ENCODE peak calls at places on chromosome 4, in four cellular contexts. One of them, this sample, is unnamed.

GRCh38 chr4:139732991-139733555 is 67.5 kb downstream of the MGST2 start:
- DNase-seq in K562: no peak
- DNase-seq in HepG2: no peak
- DNase-seq in HEK293T: no peak
- DNase-seq in this sample: no peak

GRCh38 chr4:25863347-25863784 is 578 bp upstream of the SEL1L3 start:
- DNase-seq in K562: no peak
- DNase-seq in HepG2: no peak
- DNase-seq in HEK293T: no peak
- DNase-seq in this sample: no peak

GRCh38 chr4:154781126-154781982 is at the start of gene RBM46:
- DNase-seq in K562: no peak
- DNase-seq in HepG2: no peak
- DNase-seq in HEK293T: no peak
- DNase-seq in this sample: no peak

GRCh38 chr4:95549246-95550138 is 719 bp upstream of the UNC5C start:
- DNase-seq in K562: no peak
- DNase-seq in HepG2: no peak
- DNase-seq in HEK293T: no peak
- DNase-seq in this sample: peak

GRCh38 chr4:13821522-13821921 is 194.0 kb upstream of the BOD1L1 start:
- DNase-seq in K562: no peak
- DNase-seq in HepG2: no peak
- DNase-seq in HEK293T: no peak
- DNase-seq in this sample: no peak

GRCh38 chr4:97576955-97577354 is 566.3 kb downstream of the STPG2 start:
- DNase-seq in K562: no peak
- DNase-seq in HepG2: no peak
- DNase-seq in HEK293T: no peak
- DNase-seq in this sample: no peak

GRCh38 chr4:3136454-3136853 is 62.0 kb downstream of the HTT start:
- DNase-seq in K562: no peak
- DNase-seq in HepG2: no peak
- DNase-seq in HEK293T: no peak
- DNase-seq in this sample: no peak

GRCh38 chr4:19158451-19158850 is 1093.3 kb upstream of the SLIT2 start:
- DNase-seq in K562: no peak
- DNase-seq in HepG2: no peak
- DNase-seq in HEK293T: no peak
- DNase-seq in this sample: no peak

GRCh38 chr4:28686618-28687017 is 1826.0 kb downstream of the STIM2 start:
- DNase-seq in K562: peak
- DNase-seq in HepG2: peak
- DNase-seq in HEK293T: peak
- DNase-seq in this sample: no peak

GRCh38 chr4:168734703-168735688 is 238.1 kb downstream of the PALLD start:
- DNase-seq in K562: no peak
- DNase-seq in HepG2: no peak
- DNase-seq in HEK293T: no peak
- DNase-seq in this sample: no peak

GRCh38 chr4:57199267-57199666 is 89.1 kb upstream of the IGFBP7 start:
- DNase-seq in K562: no peak
- DNase-seq in HepG2: no peak
- DNase-seq in HEK293T: no peak
- DNase-seq in this sample: no peak

GRCh38 chr4:27397886-27398285 is 537.2 kb downstream of the STIM2 start:
- DNase-seq in K562: no peak
- DNase-seq in HepG2: no peak
- DNase-seq in HEK293T: no peak
- DNase-seq in this sample: no peak

GRCh38 chr4:10164877-10165283 is 48.3 kb upstream of the WDR1 start:
- DNase-seq in K562: peak
- DNase-seq in HepG2: peak
- DNase-seq in HEK293T: peak
- DNase-seq in this sample: no peak

GRCh38 chr4:52076731-52077130 is 25.6 kb downstream of the SPATA18 start:
- DNase-seq in K562: no peak
- DNase-seq in HepG2: no peak
- DNase-seq in HEK293T: no peak
- DNase-seq in this sample: no peak

GRCh38 chr4:24805036-24805435 is 9.7 kb downstream of the SOD3 start:
- DNase-seq in K562: no peak
- DNase-seq in HepG2: no peak
- DNase-seq in HEK293T: no peak
- DNase-seq in this sample: no peak

GRCh38 chr4:101685126-101685525 is 105.4 kb upstream of the BANK1 start:
- DNase-seq in K562: no peak
- DNase-seq in HepG2: no peak
- DNase-seq in HEK293T: no peak
- DNase-seq in this sample: no peak

GRCh38 chr4:57544811-57545654 is 434.8 kb upstream of the IGFBP7 start:
- DNase-seq in K562: no peak
- DNase-seq in HepG2: no peak
- DNase-seq in HEK293T: no peak
- DNase-seq in this sample: no peak

GRCh38 chr4:152605031-152605430 is 69.1 kb upstream of the FBXW7 start:
- DNase-seq in K562: no peak
- DNase-seq in HepG2: no peak
- DNase-seq in HEK293T: no peak
- DNase-seq in this sample: no peak

GRCh38 chr4:183017962-183018361 is 81.1 kb upstream of the WWC2 start:
- DNase-seq in K562: no peak
- DNase-seq in HepG2: no peak
- DNase-seq in HEK293T: no peak
- DNase-seq in this sample: no peak

GRCh38 chr4:137510866-137511265 is 21.4 kb downstream of the PCDH18 start:
- DNase-seq in K562: no peak
- DNase-seq in HepG2: no peak
- DNase-seq in HEK293T: peak
- DNase-seq in this sample: no peak

GRCh38 chr4:38752393-38752961 is 30.3 kb downstream of the TLR10 start:
- DNase-seq in K562: no peak
- DNase-seq in HepG2: no peak
- DNase-seq in HEK293T: no peak
- DNase-seq in this sample: peak

GRCh38 chr4:148770377-148770776 is 328.2 kb upstream of the NR3C2 start:
- DNase-seq in K562: no peak
- DNase-seq in HepG2: no peak
- DNase-seq in HEK293T: no peak
- DNase-seq in this sample: no peak

GRCh38 chr4:8241211-8241779 is 28.3 kb upstream of the HTRA3 start:
- DNase-seq in K562: no peak
- DNase-seq in HepG2: no peak
- DNase-seq in HEK293T: no peak
- DNase-seq in this sample: no peak

GRCh38 chr4:8244001-8244757 is 25.4 kb upstream of the HTRA3 start:
- DNase-seq in K562: no peak
- DNase-seq in HepG2: no peak
- DNase-seq in HEK293T: no peak
- DNase-seq in this sample: no peak

GRCh38 chr4:8244931-8245460 is 24.6 kb upstream of the HTRA3 start:
- DNase-seq in K562: no peak
- DNase-seq in HepG2: no peak
- DNase-seq in HEK293T: no peak
- DNase-seq in this sample: no peak

GRCh38 chr4:8241895-8242696 is 27.5 kb upstream of the HTRA3 start:
- DNase-seq in K562: peak
- DNase-seq in HepG2: peak
- DNase-seq in HEK293T: peak
- DNase-seq in this sample: no peak

DNA sequence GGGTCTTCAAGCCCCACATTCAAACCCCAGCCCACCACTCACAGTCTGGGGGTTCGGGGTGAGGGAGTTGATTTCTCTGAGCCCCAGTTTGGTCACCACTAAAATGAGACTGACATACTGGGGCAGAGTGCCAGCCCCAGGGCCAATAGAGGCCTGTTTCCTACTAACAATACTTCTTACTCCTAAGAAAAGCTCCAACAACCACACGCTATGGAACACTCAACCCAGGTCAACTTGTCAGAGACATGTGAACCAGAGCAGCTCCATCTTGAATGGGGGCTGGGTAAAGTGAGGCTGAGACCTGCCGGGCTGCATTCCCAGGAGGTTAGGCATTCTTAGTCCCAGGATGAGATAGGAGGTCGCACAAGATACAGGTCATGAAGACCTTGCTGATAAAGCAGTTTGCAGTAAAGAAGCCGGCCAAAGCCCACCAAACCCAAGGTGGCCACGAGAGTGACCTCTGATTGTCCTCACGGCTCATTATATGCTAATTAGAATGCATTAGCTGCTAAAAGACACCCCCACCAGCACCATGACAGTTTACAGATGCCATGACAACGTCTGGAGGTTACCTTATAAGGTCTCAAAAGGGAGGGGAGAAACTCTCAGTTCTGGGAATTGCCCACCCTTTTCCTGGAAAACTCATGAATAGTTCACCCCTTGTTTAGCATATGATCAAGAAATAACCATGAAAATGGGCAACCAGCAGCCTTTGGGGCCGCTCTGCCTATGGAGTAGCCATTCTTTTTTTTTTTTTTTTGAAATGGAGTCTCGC is 26.6 kb upstream of the HTRA3 start:
- DNase-seq in K562: no peak
- DNase-seq in HepG2: no peak
- DNase-seq in HEK293T: no peak
- DNase-seq in this sample: no peak
- TF ChIP-seq FOXK2 in K562: no peak
- TF ChIP-seq FOXK2 in HepG2: no peak
- TF ChIP-seq FOXK2 in HEK293T: no peak
- TF ChIP-seq FOXK2 in this sample: no peak

GRCh38 chr4:72602396-72602795 is 33.4 kb upstream of the ADAMTS3 start:
- DNase-seq in K562: no peak
- DNase-seq in HepG2: no peak
- DNase-seq in HEK293T: no peak
- DNase-seq in this sample: no peak

GRCh38 chr4:72604324-72604723 is 35.3 kb upstream of the ADAMTS3 start:
- DNase-seq in K562: no peak
- DNase-seq in HepG2: no peak
- DNase-seq in HEK293T: no peak
- DNase-seq in this sample: no peak

GRCh38 chr4:72606751-72607150 is 37.7 kb upstream of the ADAMTS3 start:
- DNase-seq in K562: no peak
- DNase-seq in HepG2: no peak
- DNase-seq in HEK293T: no peak
- DNase-seq in this sample: no peak
- TF ChIP-seq FOXK2 in K562: no peak
- TF ChIP-seq FOXK2 in HepG2: no peak
- TF ChIP-seq FOXK2 in HEK293T: no peak
- TF ChIP-seq FOXK2 in this sample: no peak

GRCh38 chr4:157700898-157701694 is 471.7 kb downstream of the GASK1B start:
- DNase-seq in K562: no peak
- DNase-seq in HepG2: no peak
- DNase-seq in HEK293T: no peak
- DNase-seq in this sample: no peak
- TF ChIP-seq FOXK2 in K562: no peak
- TF ChIP-seq FOXK2 in HepG2: no peak
- TF ChIP-seq FOXK2 in HEK293T: no peak
- TF ChIP-seq FOXK2 in this sample: no peak

DNA sequence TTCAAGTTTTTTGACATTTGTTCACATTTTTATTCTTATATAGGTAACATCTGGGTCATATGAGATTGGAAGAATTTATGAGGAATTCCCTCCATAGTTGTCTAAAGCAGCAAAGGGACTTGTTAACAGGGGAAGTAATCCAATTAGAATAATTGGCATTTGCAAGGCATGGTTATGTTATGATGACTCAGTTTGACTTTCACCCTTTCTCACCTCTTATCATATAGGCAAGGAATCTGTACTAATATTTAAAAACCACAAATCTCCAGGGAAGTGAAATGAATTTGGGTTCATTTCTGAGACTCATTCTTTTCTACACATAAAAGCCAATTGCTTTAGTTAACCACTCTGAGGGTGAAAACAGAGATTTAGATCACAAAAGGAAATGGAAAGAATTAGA is 281.5 kb upstream of the DKK2 start:
- DNase-seq in K562: no peak
- DNase-seq in HepG2: no peak
- DNase-seq in HEK293T: no peak
- DNase-seq in this sample: no peak
- TF ChIP-seq FOXK2 in K562: no peak
- TF ChIP-seq FOXK2 in HepG2: no peak
- TF ChIP-seq FOXK2 in HEK293T: no peak
- TF ChIP-seq FOXK2 in this sample: no peak

GRCh38 chr4:113773014-113773413 is 11.5 kb upstream of the CAMK2D start:
- DNase-seq in K562: no peak
- DNase-seq in HepG2: no peak
- DNase-seq in HEK293T: no peak
- DNase-seq in this sample: no peak
- TF ChIP-seq FOXK2 in K562: no peak
- TF ChIP-seq FOXK2 in HepG2: no peak
- TF ChIP-seq FOXK2 in HEK293T: no peak
- TF ChIP-seq FOXK2 in this sample: no peak

This sample was measured in GM12878.